ENCODE peak calls at places on chromosomes 11 and 22, in six cellular contexts. J is heart right ventricle; D is endothelial cell of umbilical vein; A is CD8-positive, alpha-beta memory T cell; S is IMR-90; U is spleen. X is an unnamed sample. For H3K4me1, the result is how much of the 10 kb centered on the place peaks cover.

GRCh38 chr11:62012451-62013265 is 45.2 kb upstream of the FTH1 start:
- DNase-seq in A (no peak), S (peak), D (no peak), J (no peak), U (peak), X (no peak)

GRCh38 chr11:104152941-104153340 is 11.0 kb downstream of the PDGFD start:
- DNase-seq in J (no peak), D (peak), A (no peak), U (no peak), S (no peak), X (no peak)

GRCh38 chr11:8745431-8745986 is 62.9 kb downstream of the RPL27A start:
- DNase-seq in J (no peak), A (no peak), D (no peak), S (no peak), U (no peak), X (no peak)

GRCh38 chr11:128516467-128516778 is 70.9 kb downstream of the ETS1 start:
- DNase-seq in D (no peak), J (no peak), S (no peak), U (no peak), A (peak), X (no peak)

GRCh38 chr11:64285885-64286800 is 495 bp downstream of the GPR137 start:
- DNase-seq in U (peak), A (no peak), D (no peak), J (no peak), S (no peak), X (no peak)

GRCh38 chr11:119318240-119319135 is 1.6 kb upstream of the MCAM start:
- DNase-seq in A (no peak), D (peak), J (peak), S (peak), U (no peak), X (peak)

GRCh38 chr11:132520199-132520598 is 1012.1 kb downstream of the OPCML start:
- DNase-seq in U (no peak), A (no peak), J (no peak), S (peak), D (no peak), X (no peak)

GRCh38 chr11:110858556-110858921 is 146.3 kb upstream of the ARHGAP20 start:
- DNase-seq in D (no peak), U (no peak), S (no peak), A (no peak), J (peak), X (no peak)

GRCh38 chr11:50174189-50174588 is 141.5 kb downstream of the OR4C45 start:
- DNase-seq in D (no peak), S (peak), A (no peak), U (no peak), J (no peak), X (no peak)

GRCh38 chr22:39148024-39148726 is 4.3 kb downstream of the CBX7 start:
- DNase-seq in J (no peak), U (peak), A (no peak), D (no peak), S (no peak), X (no peak)

GRCh38 chr22:45212306-45212709 is 28.4 kb downstream of the KIAA0930 start:
- DNase-seq in S (peak), J (peak), U (peak), D (peak), A (no peak), X (no peak)

GRCh38 chr11:2806351-2807058 is 79.1 kb downstream of the CDKN1C start:
- DNase-seq in S (no peak), J (no peak), A (no peak), U (peak), D (no peak), X (no peak)

GRCh38 chr11:29333993-29334780 is 682.6 kb downstream of the KCNA4 start:
- DNase-seq in D (peak), J (no peak), A (no peak), S (peak), U (no peak), X (no peak)

GRCh38 chr22:49210606-49211005 is 617.1 kb downstream of the BRD1 start:
- DNase-seq in J (no peak), S (no peak), D (no peak), U (peak), A (no peak), X (no peak)

GRCh38 chr11:90476442-90477007 is 253.7 kb upstream of the CHORDC1 start:
- DNase-seq in U (no peak), S (peak), J (peak), A (no peak), D (peak), X (no peak)

GRCh38 chr11:64265176-64266160 is 14.1 kb downstream of the PLCB3 start:
- DNase-seq in S (no peak), A (no peak), U (peak), D (no peak), J (no peak), X (no peak)

GRCh38 chr11:469684-470667 is 19.9 kb downstream of the PTDSS2 start:
- DNase-seq in D (peak), A (no peak), U (peak), S (peak), J (peak), X (no peak)

GRCh38 chr11:126054412-126054811 is 8.3 kb downstream of the CDON start:
- DNase-seq in J (no peak), U (no peak), A (no peak), S (no peak), D (no peak), X (no peak)

GRCh38 chr11:126060651-126061220 is 1.9 kb downstream of the CDON start:
- DNase-seq in J (no peak), S (no peak), A (no peak), U (no peak), D (no peak), X (no peak)

GRCh38 chr11:126054882-126055281 is 7.8 kb downstream of the CDON start:
- DNase-seq in U (no peak), A (no peak), S (no peak), D (no peak), J (no peak), X (no peak)

GRCh38 chr11:126059238-126059761 is 3.4 kb downstream of the CDON start:
- DNase-seq in S (no peak), J (no peak), U (no peak), D (no peak), A (no peak), X (no peak)

DNA sequence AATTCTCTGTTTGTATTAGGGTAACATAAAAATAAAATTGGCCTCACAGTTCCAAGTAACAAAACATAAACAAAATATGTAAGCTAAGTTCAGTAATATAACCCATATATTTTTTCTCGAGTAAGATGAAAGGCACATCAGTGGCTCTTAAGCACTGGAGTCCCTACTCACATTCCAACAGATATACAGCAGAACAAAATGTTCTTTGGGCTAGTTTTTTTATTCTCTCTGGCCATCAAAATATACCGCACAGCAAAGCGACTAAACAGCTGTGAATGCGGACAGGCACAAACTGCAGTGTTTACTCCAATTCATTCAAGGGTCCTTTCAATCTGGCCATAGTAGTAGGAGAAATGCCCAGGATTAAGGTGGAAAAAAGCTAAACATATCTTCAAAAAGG is 4.6 kb downstream of the CDON start:
- DNase-seq in A (no peak), U (no peak), J (no peak), S (no peak), D (no peak), X (no peak)
- H3K4me1 ChIP-seq in A (under half), U (under half), J (under half), S (under half), D (under half), X (under half)

DNA sequence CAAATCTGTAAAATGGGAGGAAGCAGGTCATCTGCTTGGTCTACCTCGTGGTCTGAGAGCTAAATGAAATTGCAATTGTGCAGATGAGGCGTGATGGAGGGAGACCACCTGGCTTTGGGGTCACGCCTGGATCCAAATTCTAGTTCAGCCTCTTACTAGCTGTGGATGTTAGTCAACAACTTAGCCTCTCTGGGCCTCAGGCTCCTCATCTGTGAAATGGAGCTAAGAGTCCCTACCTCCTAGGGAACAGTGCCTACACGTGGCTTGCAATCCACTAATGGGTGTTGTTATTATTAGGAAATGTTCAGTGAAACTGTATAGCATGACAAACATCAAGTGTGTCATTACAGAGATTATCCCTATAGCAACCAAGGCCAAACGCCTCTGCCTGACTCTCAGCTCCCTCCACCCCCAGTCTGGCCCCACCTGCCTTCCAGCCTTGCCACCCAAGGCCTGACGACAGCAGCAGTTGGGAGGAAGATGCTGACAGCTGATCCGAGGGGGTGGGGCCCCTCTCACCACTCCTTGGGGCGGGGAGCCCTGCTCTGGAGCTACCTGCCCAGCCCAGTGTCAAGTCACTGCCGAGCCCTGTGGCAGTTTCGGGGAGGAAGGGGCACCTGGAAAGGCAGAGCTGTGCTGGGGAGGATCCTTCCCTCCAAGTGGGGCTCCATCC is 1.7 kb upstream of the RHOD start:
- DNase-seq in A (no peak), S (peak), U (peak), J (peak), D (peak), X (no peak)
- H3K27ac ChIP-seq in A (no peak), S (no peak), U (no peak), J (peak), D (no peak), X (no peak)

GRCh38 chr11:33263549-33263948 is 6.4 kb downstream of the HIPK3 start:
- DNase-seq in U (no peak), D (no peak), J (no peak), A (no peak), S (no peak), X (no peak)
- H3K4me1 ChIP-seq in U (under half), D (under half), J (half or more), A (under half), S (under half), X (under half)

DNA sequence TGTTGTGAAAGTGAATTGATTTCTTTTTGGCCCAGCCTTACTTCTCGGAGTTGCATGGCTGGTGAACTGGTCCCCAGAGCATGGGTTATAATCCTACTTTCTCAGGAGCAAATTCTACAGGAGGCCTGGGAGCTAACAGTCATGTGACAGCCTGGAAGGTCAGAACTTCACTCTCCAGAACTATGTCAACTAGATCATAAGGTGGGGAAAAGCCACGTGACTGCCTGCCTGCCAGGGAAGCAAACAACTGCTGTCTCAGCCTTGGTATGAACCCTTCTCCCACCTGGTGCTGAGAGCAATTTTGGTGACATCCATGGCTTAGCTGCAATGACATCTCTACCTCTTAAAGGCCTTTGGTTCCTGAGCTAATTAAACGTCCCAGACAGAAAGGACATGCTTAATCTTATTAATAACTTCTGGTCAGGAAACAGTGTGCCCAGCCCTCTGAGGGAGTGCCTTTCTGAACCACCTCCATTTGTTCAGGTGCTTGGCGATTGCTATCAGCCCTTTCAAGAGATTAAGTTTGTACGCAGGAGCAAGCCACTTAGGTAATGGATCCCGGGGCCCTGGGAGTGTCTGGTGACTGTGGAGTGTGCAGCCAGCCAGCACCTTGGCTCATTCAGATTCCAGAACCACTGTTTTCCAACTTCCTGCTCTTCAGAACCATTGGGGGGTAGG is 1.4 kb upstream of the CREB3L1 start:
- DNase-seq in U (no peak), A (no peak), J (no peak), S (no peak), D (no peak), X (no peak)
- H3K27ac ChIP-seq in U (no peak), A (no peak), J (no peak), S (no peak), D (no peak), X (no peak)

GRCh38 chr11:18322818-18323570 is 627 bp downstream of the GTF2H1 start:
- DNase-seq in D (no peak), S (no peak), A (no peak), U (no peak), J (no peak), X (no peak)

GRCh38 chr11:18321991-18322711 is at the start of the genes GTF2H1 and HPS5:
- DNase-seq in J (peak), D (peak), U (peak), S (peak), A (peak), X (peak)

GRCh38 chr11:18319914-18320313 is 2.0 kb downstream of the HPS5 start:
- DNase-seq in S (no peak), D (no peak), A (no peak), J (no peak), U (no peak), X (no peak)

GRCh38 chr11:18324381-18324780 is 2.0 kb downstream of the GTF2H1 start:
- DNase-seq in D (no peak), J (no peak), A (no peak), U (no peak), S (no peak), X (no peak)

DNA sequence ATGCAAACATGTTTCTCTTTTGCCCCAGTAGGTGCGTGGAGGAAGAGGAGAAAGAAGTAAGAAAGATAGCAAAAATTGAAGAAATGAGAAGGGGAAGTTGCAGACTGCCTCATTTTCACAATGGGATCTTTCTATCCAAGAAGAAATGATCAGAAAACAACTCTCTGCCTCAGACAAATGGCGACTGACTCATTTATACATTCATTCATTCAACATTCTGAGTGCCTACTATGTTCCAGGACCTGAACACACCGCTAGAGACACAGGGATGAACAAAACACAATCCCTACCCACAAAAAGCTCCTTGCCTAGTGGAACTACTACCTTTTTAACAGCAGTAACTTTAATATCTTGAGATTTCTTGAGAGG is 334 bp downstream of the HPS5 start:
- DNase-seq in S (no peak), A (no peak), J (no peak), D (no peak), U (no peak), X (no peak)
- H3K4me1 ChIP-seq in S (under half), A (half or more), J (half or more), D (under half), U (under half), X (under half)